ENCODE peak calls at places on chromosomes 3 and 15, in six cellular contexts. G, V, B, T, L and I are unnamed samples.

GRCh38 chr3:129534428-129535027 is 6.1 kb downstream of the RHO start:
- DNase-seq in G (no peak), V (no peak), B (no peak), T (no peak), L (no peak), I (peak; percentile 1)

GRCh38 chr3:176920806-176921205 is 276.5 kb downstream of the TBL1XR1 start:
- DNase-seq in G (no peak), V (no peak), B (no peak), T (no peak), L (no peak), I (no peak)

GRCh38 chr3:63878394-63879089 is 14.9 kb downstream of the ATXN7 start:
- DNase-seq in G (no peak), V (no peak), B (no peak), T (no peak), L (no peak), I (no peak)

GRCh38 chr3:170751083-170751893 is 118.7 kb downstream of the RPL22L1 start:
- DNase-seq in G (peak; percentile 95), V (peak; percentile 47), B (peak; percentile 38), T (no peak), L (peak; percentile 86), I (no peak)

GRCh38 chr15:63752075-63752684 is 81.6 kb downstream of the HERC1 start:
- DNase-seq in G (peak; percentile 73), V (peak; percentile 5), B (no peak), T (peak; percentile 46), L (no peak), I (no peak)

GRCh38 chr15:73539726-73540125 is 93.5 kb downstream of the NPTN start:
- DNase-seq in G (no peak), V (no peak), B (no peak), T (no peak), L (no peak), I (no peak)

GRCh38 chr3:194150252-194150934 is 14.4 kb downstream of the HES1 start:
- DNase-seq in G (no peak), V (no peak), B (no peak), T (no peak), L (no peak), I (no peak)

GRCh38 chr15:61822511-61822910 is 237.7 kb downstream of the VPS13C start:
- DNase-seq in G (no peak), V (no peak), B (no peak), T (no peak), L (no peak), I (no peak)

GRCh38 chr3:38276917-38277630 is 5.0 kb upstream of the SLC22A14 start:
- DNase-seq in G (no peak), V (no peak), B (no peak), T (no peak), L (no peak), I (no peak)

GRCh38 chr15:91926871-91927270 is 73.4 kb downstream of the SLCO3A1 start:
- DNase-seq in G (peak; percentile 78), V (no peak), B (no peak), T (no peak), L (no peak), I (peak; percentile 34)

GRCh38 chr3:182094321-182094720 is 382.6 kb downstream of the SOX2 start:
- DNase-seq in G (no peak), V (no peak), B (no peak), T (no peak), L (no peak), I (no peak)

GRCh38 chr15:66290518-66290917 is 2.9 kb upstream of the DIS3L start:
- DNase-seq in G (no peak), V (no peak), B (no peak), T (no peak), L (no peak), I (no peak)

GRCh38 chr15:81146454-81146853 is 12.4 kb downstream of the CFAP161 start:
- DNase-seq in G (no peak), V (no peak), B (no peak), T (no peak), L (no peak), I (no peak)

GRCh38 chr15:81152339-81152738 is 18.3 kb downstream of the CFAP161 start:
- DNase-seq in G (no peak), V (no peak), B (no peak), T (no peak), L (no peak), I (no peak)

GRCh38 chr15:81155375-81156218 is 21.5 kb downstream of the CFAP161 start:
- DNase-seq in G (peak; percentile 85), V (no peak), B (peak; percentile 75), T (peak; percentile 60), L (no peak), I (no peak)

GRCh38 chr15:81152799-81153198 is 18.7 kb downstream of the CFAP161 start:
- DNase-seq in G (no peak), V (no peak), B (no peak), T (no peak), L (no peak), I (peak; percentile 43)

GRCh38 chr15:81151389-81151788 is 17.3 kb downstream of the CFAP161 start:
- DNase-seq in G (no peak), V (no peak), B (no peak), T (no peak), L (no peak), I (no peak)
- TF ChIP-seq CTCF in G (no peak), V (no peak), B (no peak), T (no peak), L (no peak), I (no peak)

DNA sequence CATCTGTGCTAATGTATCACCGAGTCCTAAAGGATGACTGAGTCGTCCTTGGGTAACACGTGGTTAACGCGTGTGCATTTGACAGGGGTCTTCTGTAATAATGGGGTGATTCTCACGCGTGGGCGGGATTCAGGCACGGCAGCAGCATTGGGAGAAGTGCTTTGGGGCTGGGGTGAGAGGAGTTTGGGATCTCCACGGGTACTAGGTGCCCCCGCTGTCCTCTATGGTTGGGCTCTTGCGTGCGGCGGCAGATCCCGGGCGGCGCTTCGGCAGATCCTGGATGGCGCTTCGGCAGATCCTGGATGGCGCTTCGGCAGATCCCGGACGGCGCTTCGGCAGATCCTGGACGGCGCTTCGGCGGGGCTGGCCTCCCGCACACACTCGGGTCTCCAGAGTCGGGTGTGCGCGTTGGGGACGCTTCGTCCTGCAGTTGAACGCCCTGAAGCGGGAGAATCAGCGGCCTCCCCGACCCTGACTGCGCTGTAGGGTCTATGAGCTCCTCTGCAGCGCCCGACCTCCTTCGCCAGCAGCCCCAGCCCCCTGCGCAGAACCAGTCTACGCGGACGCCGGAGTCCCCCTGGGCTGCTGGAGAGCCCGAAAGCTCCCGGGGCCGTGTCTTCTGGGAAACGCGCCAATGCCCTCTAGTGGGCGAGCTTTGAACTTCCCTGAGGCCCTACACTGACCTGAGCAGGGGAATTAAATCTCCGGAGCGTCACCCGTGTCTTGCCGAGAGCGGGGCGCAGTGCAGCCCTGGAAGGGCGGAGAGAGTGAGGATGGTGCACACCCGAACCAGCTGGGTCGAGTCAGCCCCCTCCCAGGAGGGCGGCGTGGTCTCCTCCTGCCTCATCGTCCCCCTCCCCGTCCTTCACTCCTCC is 48.1 kb upstream of the EPHB3 start:
- DNase-seq in G (peak; percentile 83), V (peak; percentile 57), B (peak; percentile 87), T (peak; percentile 89), L (peak; percentile 83), I (peak; percentile 96)
- TF ChIP-seq CTCF in G (peak; percentile 90), V (peak; percentile 88), B (peak; percentile 91), T (peak; percentile 82), L (peak; percentile 90), I (peak; percentile 72)

GRCh38 chr15:75695634-75696302 is 16.9 kb downstream of the CSPG4 start:
- DNase-seq in G (no peak), V (no peak), B (no peak), T (no peak), L (no peak), I (no peak)

GRCh38 chr15:75695206-75695605 is 17.4 kb downstream of the CSPG4 start:
- DNase-seq in G (no peak), V (no peak), B (no peak), T (peak; percentile 67), L (no peak), I (no peak)

GRCh38 chr15:75696303-75696657 is 16.4 kb downstream of the CSPG4 start:
- DNase-seq in G (no peak), V (no peak), B (no peak), T (no peak), L (no peak), I (no peak)

GRCh38 chr15:75693501-75694240 is 19.0 kb downstream of the CSPG4 start:
- DNase-seq in G (peak; percentile 59), V (no peak), B (no peak), T (peak; percentile 20), L (no peak), I (peak; percentile 97)

DNA sequence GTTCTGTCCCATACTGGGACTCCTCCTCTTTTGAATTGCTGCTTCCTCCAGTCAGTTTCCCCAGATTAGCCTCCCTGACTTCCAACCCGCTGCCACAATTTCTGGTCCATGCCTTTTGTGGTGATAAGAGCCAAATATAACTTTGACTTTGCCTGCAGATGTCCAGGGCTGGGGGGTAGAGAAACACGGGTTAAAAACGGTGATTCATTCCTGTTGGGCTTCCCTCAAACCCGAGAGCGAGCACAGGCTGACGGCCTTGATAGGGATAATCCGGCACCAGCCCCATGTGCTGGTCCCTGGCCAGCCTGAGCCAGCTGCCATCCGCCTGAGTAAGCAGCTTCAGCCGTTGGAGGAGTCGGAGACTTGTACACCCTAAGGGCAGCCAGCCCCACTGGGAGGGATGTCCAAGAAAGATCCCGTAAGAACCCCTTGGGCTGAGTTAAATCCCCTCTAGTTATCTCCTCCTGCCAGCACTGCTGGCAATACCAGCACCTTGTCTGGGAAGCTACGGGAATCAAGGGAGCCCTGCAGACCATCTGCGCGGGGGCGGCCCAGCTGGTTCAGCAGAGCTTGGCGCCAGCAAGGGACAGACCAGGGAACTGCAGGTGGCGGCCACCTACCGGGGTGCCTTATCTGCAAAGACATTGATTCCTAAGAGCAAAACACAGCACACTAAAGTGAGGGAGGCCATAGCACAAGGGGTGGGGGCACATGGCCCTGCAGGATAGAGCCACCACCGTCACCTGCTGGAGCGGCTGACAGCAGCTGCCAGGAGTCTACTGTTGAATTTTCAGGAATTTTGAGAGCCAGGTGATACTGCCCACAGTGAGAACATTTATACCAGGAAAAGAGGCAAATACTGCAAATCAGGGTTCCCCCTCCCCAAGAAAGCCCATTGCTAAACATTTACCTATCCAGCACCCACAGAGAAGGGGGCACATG is 18.1 kb downstream of the CSPG4 start:
- DNase-seq in G (peak; percentile 96), V (peak; percentile 65), B (peak; percentile 87), T (peak; percentile 25), L (peak; percentile 96), I (peak; percentile 99)
- TF ChIP-seq CTCF in G (peak; percentile 47), V (peak; percentile 54), B (peak; percentile 51), T (peak; percentile 56), L (no peak), I (peak; percentile 40)

GRCh38 chr3:5799421-5799820 is 611.9 kb downstream of the EDEM1 start:
- DNase-seq in G (no peak), V (no peak), B (no peak), T (no peak), L (no peak), I (no peak)
- TF ChIP-seq CTCF in G (no peak), V (no peak), B (no peak), T (no peak), L (no peak), I (no peak)

GRCh38 chr15:89745768-89746167 is 5.3 kb downstream of the MESP1 start:
- DNase-seq in G (no peak), V (no peak), B (no peak), T (no peak), L (no peak), I (no peak)
- TF ChIP-seq CTCF in G (no peak), V (no peak), B (no peak), T (no peak), L (no peak), I (no peak)